ENCODE peak calls at places on chromosomes 6 and 20, in ten cellular contexts. S is HL-60, N is adrenal gland, H is OCI-LY7, Q is kidney, U is neural progenitor cell, A is heart left ventricle, R is neuronal stem cell, B is PC-3, D is tibial artery. F is an unnamed sample.

GRCh38 chr20:57609842-57610167 is 10.4 kb downstream of the ZBP1 start:
- DNase-seq in S (no peak), N (no peak), H (no peak), Q (peak; percentile 32), U (peak; percentile 30), A (no peak), R (no peak), B (no peak), D (no peak), F (no peak)

GRCh38 chr6:68094070-68094469 is 541.0 kb upstream of the ADGRB3 start:
- DNase-seq in S (no peak), N (no peak), H (peak; percentile 63), Q (no peak), U (no peak), A (no peak), R (no peak), B (no peak), D (no peak), F (no peak)

GRCh38 chr6:104940238-104940880 is 16.5 kb upstream of the LIN28B start:
- DNase-seq in S (no peak), N (no peak), H (no peak), Q (no peak), U (peak; percentile 95), A (no peak), R (no peak), B (no peak), D (no peak), F (peak; percentile 81)

GRCh38 chr20:31871602-31871954 is 1.1 kb downstream of the TTLL9 start:
- DNase-seq in S (no peak), N (no peak), H (no peak), Q (no peak), U (no peak), A (no peak), R (no peak), B (no peak), D (no peak), F (no peak)

GRCh38 chr6:41970436-41970846 is 28.8 kb upstream of the CCND3 start:
- DNase-seq in S (peak; percentile 75), N (peak; percentile 76), H (peak; percentile 21), Q (no peak), U (no peak), A (no peak), R (no peak), B (no peak), D (peak; percentile 46), F (no peak)

GRCh38 chr6:18242062-18242851 is 22.1 kb downstream of the DEK start:
- DNase-seq in S (no peak), N (peak; percentile 76), H (no peak), Q (no peak), U (no peak), A (no peak), R (no peak), B (peak; percentile 88), D (no peak), F (no peak)

GRCh38 chr6:30097902-30098606 is 14.8 kb downstream of the TRIM31 start:
- DNase-seq in S (no peak), N (no peak), H (no peak), Q (no peak), U (no peak), A (no peak), R (no peak), B (no peak), D (no peak), F (no peak)

GRCh38 chr6:151052021-151052646 is 186.6 kb downstream of the MTHFD1L start:
- DNase-seq in S (no peak), N (no peak), H (no peak), Q (no peak), U (no peak), A (no peak), R (no peak), B (peak; percentile 37), D (no peak), F (no peak)

GRCh38 chr6:30913721-30914075 is 340 bp upstream of the VARS2 start:
- DNase-seq in S (no peak), N (no peak), H (no peak), Q (no peak), U (no peak), A (no peak), R (no peak), B (no peak), D (no peak), F (no peak)

GRCh38 chr6:44116643-44117382 is 10.4 kb downstream of the MRPL14 start:
- DNase-seq in S (no peak), N (peak; percentile 35), H (no peak), Q (no peak), U (no peak), A (no peak), R (no peak), B (peak; percentile 86), D (no peak), F (no peak)

GRCh38 chr6:16404456-16404855 is 166.1 kb downstream of the GMPR start:
- DNase-seq in S (no peak), N (no peak), H (no peak), Q (no peak), U (no peak), A (no peak), R (no peak), B (no peak), D (no peak), F (no peak)

GRCh38 chr6:148524976-148525375 is 182.3 kb downstream of the SASH1 start:
- DNase-seq in S (no peak), N (no peak), H (no peak), Q (no peak), U (no peak), A (no peak), R (no peak), B (peak; percentile 68), D (no peak), F (no peak)

GRCh38 chr6:169164451-169164850 is 89.2 kb downstream of the THBS2 start:
- DNase-seq in S (no peak), N (no peak), H (no peak), Q (no peak), U (no peak), A (no peak), R (no peak), B (no peak), D (peak; percentile 23), F (no peak)

GRCh38 chr20:40416274-40416673 is 272.8 kb downstream of the MAFB start:
- DNase-seq in S (no peak), N (no peak), H (no peak), Q (no peak), U (no peak), A (no peak), R (no peak), B (peak; percentile 2), D (no peak), F (no peak)

GRCh38 chr6:169240125-169240524 is 13.5 kb downstream of the THBS2 start:
- DNase-seq in S (no peak), N (no peak), H (no peak), Q (peak; percentile 43), U (no peak), A (no peak), R (no peak), B (no peak), D (no peak), F (no peak)

GRCh38 chr6:129667621-129668020 is 42.4 kb downstream of the ARHGAP18 start:
- DNase-seq in S (no peak), N (peak; percentile 87), H (no peak), Q (no peak), U (no peak), A (peak; percentile 33), R (no peak), B (peak; percentile 57), D (no peak), F (peak; percentile 25)

GRCh38 chr20:17835240-17835940 is 133.2 kb downstream of the SNX5 start:
- DNase-seq in S (no peak), N (peak; percentile 83), H (no peak), Q (no peak), U (no peak), A (peak; percentile 45), R (no peak), B (peak; percentile 97), D (peak; percentile 86), F (no peak)
- H3K4me3 ChIP-seq in S (no peak overlapping the region), N (no peak overlapping the region), H (no peak overlapping the region), Q (no peak overlapping the region), U (no peak overlapping the region), A (no peak overlapping the region), R (no peak overlapping the region), B (no peak overlapping the region), D (no peak overlapping the region), F (no peak overlapping the region)

DNA sequence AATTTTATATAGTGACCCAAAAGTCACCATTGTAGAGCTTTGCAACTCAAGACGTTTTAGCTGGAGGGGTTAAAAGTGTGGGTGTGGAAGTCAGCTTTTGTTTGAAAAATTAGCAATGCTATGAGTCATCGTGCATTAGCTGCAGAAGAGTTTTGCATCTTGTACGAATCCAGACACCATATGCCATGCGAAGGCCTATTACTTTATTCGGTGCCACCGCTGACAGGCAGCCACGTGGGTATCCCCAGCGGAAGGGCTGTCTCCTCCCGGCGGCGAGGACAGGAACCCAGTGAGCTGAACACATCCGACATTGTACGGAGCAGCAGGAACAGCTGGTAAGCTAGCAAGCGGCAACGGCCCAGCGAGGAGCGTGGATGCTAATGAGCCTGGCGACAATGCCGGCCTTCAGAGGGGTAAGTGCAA is 84.4 kb downstream of the INSM1 start:
- DNase-seq in S (no peak), N (peak; percentile 23), H (no peak), Q (peak; percentile 88), U (peak; percentile 93), A (peak; percentile 29), R (peak; percentile 69), B (peak; percentile 89), D (no peak), F (peak; percentile 86)
- H3K4me3 ChIP-seq in S (no peak overlapping the region), N (no peak overlapping the region), H (no peak overlapping the region), Q (no peak overlapping the region), U (no peak overlapping the region), A (no peak overlapping the region), R (peak overlapping the region; percentile 21), B (no peak overlapping the region), D (no peak overlapping the region), F (peak overlapping the region; percentile 49)

DNA sequence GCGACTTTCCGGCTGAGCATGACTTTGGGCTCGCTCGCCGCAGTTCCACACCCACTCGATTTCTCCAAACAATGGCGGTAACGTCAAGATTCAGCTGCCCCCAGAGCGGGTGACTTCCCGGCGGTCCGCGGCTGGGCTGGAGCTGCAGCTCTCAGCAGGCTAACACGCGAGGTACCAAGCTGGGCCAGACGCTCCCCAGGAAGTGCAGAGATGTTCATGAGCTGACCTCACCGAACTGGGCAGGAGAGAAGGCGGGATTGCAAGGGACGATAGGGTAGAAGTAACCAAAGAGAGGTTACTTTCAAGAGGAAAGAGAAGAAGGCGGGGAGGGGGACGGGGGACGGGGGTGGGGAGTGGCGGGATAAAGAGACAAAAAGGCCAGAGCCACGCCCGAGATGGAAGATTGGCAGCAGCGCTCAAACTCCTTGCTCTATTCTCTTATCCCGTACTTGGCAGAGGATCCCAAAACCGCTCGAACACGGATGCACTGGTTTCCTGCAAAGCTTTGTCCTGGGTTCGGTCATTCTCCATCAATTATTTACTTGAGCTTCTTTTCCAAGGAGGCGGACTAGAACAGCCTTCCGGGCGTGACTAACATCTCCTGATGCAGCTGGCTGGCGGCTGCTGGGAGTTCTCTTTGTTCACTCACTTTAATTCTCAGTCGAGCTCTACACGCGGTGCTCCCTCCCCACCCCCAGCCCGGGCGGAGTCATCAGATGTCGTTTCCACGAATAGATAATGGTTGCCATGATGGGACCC is at the start of gene MTCL3:
- DNase-seq in S (no peak), N (peak; percentile 22), H (no peak), Q (peak; percentile 73), U (peak; percentile 86), A (peak; percentile 66), R (peak; percentile 72), B (no peak), D (no peak), F (peak; percentile 96)
- H3K4me3 ChIP-seq in S (no peak within 1 kb of the TSS), N (no peak within 1 kb of the TSS), H (no peak within 1 kb of the TSS), Q (no peak within 1 kb of the TSS), U (peak within 1 kb of the TSS; percentile 65), A (peak within 1 kb of the TSS; percentile 36), R (peak within 1 kb of the TSS; percentile 86), B (no peak within 1 kb of the TSS), D (no peak within 1 kb of the TSS), F (peak within 1 kb of the TSS; percentile 99)

GRCh38 chr6:111741177-111741952 is 131.9 kb downstream of the FYN start:
- DNase-seq in S (no peak), N (no peak), H (no peak), Q (no peak), U (no peak), A (no peak), R (no peak), B (no peak), D (no peak), F (no peak)
- H3K4me3 ChIP-seq in S (no peak overlapping the region), N (no peak overlapping the region), H (no peak overlapping the region), Q (no peak overlapping the region), U (no peak overlapping the region), A (no peak overlapping the region), R (no peak overlapping the region), B (no peak overlapping the region), D (no peak overlapping the region), F (no peak overlapping the region)